ENCODE peak calls at places on chromosome 5, in seven cellular contexts. B is progenitor cell of endocrine pancreas, M is cardiac muscle cell, A is psoas muscle, V is suprapubic skin, Q is HCT116, F is GM10248. W is an unnamed sample.
A peak's percentile ranks its signal among the peaks of the same experiment; 100 is the strongest.

GRCh38 chr5:169745441-169746146 is 108.5 kb downstream of the DOCK2 start:
- DNase-seq in B (no peak), M (peak; percentile 80), A (no peak), V (no peak), Q (no peak), F (no peak), W (no peak)

GRCh38 chr5:108141676-108142075 is 240.2 kb downstream of the FBXL17 start:
- DNase-seq in B (no peak), M (no peak), A (no peak), V (no peak), Q (no peak), F (peak; percentile 12), W (no peak)

GRCh38 chr5:126527892-126528291 is 67.1 kb downstream of the ALDH7A1 start:
- DNase-seq in B (no peak), M (no peak), A (no peak), V (no peak), Q (no peak), F (no peak), W (no peak)

GRCh38 chr5:151085517-151086031 is 4.7 kb upstream of the TNIP1 start:
- DNase-seq in B (no peak), M (peak; percentile 44), A (peak; percentile 71), V (peak; percentile 82), Q (no peak), F (no peak), W (no peak)

GRCh38 chr5:1164696-1165630 is 36.4 kb upstream of the SLC6A19 start:
- DNase-seq in B (no peak), M (no peak), A (no peak), V (no peak), Q (no peak), F (no peak), W (no peak)

GRCh38 chr5:17218353-17219005 is 1.0 kb downstream of the BASP1 start:
- DNase-seq in B (peak; percentile 15), M (peak; percentile 67), A (peak; percentile 48), V (peak; percentile 75), Q (no peak), F (peak; percentile 36), W (no peak)

GRCh38 chr5:133240425-133241091 is 188.7 kb downstream of the HSPA4 start:
- DNase-seq in B (no peak), M (no peak), A (no peak), V (no peak), Q (peak; percentile 90), F (peak; percentile 80), W (no peak)

GRCh38 chr5:143030349-143030748 is 260.2 kb downstream of the ARHGAP26 start:
- DNase-seq in B (no peak), M (no peak), A (no peak), V (no peak), Q (no peak), F (no peak), W (no peak)

GRCh38 chr5:159905496-159905895 is 10.8 kb upstream of the ADRA1B start:
- DNase-seq in B (no peak), M (no peak), A (no peak), V (no peak), Q (peak; percentile 92), F (no peak), W (no peak)

GRCh38 chr5:41057231-41057630 is 13.9 kb downstream of the MROH2B start:
- DNase-seq in B (no peak), M (no peak), A (no peak), V (no peak), Q (no peak), F (no peak), W (no peak)

GRCh38 chr5:135335031-135335828 is 63.8 kb downstream of the MACROH2A1 start:
- DNase-seq in B (no peak), M (no peak), A (no peak), V (no peak), Q (no peak), F (no peak), W (no peak)

GRCh38 chr5:116938488-116938887 is 363.9 kb upstream of the SEMA6A start:
- DNase-seq in B (no peak), M (peak; percentile 28), A (no peak), V (no peak), Q (no peak), F (no peak), W (no peak)

GRCh38 chr5:115559524-115559923 is 14.9 kb upstream of the FEM1C start:
- DNase-seq in B (no peak), M (no peak), A (no peak), V (no peak), Q (no peak), F (no peak), W (no peak)

GRCh38 chr5:143968071-143968878 is 156.3 kb downstream of the HMHB1 start:
- DNase-seq in B (no peak), M (peak; percentile 7), A (no peak), V (no peak), Q (peak; percentile 22), F (peak; percentile 37), W (no peak)

GRCh38 chr5:143976055-143976454 is 164.1 kb downstream of the HMHB1 start:
- DNase-seq in B (no peak), M (no peak), A (no peak), V (no peak), Q (no peak), F (no peak), W (no peak)

GRCh38 chr5:1893754-1894153 is 11.0 kb upstream of the IRX4 start:
- DNase-seq in B (no peak), M (no peak), A (peak; percentile 4), V (no peak), Q (no peak), F (no peak), W (no peak)

GRCh38 chr5:14595189-14595588 is 13.6 kb downstream of the OTULINL start:
- DNase-seq in B (no peak), M (no peak), A (no peak), V (no peak), Q (no peak), F (peak; percentile 64), W (no peak)

GRCh38 chr5:134426362-134426761 is 14.7 kb upstream of the CDKN2AIPNL start:
- DNase-seq in B (no peak), M (no peak), A (peak; percentile 20), V (no peak), Q (no peak), F (no peak), W (no peak)

DNA sequence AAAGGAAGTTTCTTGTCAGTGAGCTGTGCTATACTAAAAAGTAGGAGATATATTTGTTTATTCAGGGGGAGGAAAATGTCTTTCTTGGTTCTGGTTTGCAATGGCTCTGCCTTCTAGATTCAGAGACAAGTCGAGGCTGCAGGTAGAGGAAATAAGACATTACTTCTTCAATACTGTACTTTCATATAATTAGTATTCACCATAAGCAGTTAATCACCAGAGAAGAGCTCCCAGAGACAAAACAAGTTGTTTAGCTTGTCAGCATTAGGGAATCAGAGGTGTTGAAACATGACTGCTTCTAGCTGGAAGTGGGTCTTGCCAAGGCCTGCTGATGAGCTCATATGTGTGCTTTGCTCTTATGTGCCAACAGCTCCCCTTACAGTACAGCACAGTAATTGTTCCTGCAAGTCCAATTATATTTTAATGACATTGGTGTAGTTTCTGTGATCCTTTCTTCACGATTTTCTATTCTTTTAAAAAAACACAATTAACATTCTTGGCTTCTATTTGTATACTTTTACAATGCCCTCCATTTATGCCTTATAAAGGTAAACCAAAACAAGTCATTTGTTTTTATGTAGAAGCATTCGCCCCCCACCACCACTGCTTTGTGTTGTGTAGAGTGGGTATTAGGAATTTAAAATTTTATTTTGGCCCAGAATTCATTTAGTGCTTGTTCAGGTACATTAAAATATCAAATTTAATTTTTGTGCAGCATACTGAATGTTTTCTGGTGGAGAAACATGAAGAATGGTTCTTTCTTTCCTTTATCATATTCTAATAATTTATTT is 112.2 kb downstream of the RPS23 start:
- DNase-seq in B (no peak), M (peak; percentile 82), A (peak; percentile 83), V (peak; percentile 79), Q (peak; percentile 59), F (peak; percentile 29), W (no peak)
- TF ChIP-seq CTCF in B (peak; percentile 73), M (peak; percentile 76), A (peak; percentile 71), V (peak; percentile 67), Q (peak; percentile 51), F (peak; percentile 81), W (peak; percentile 58)

GRCh38 chr5:147575598-147575997 is 65.7 kb upstream of the DPYSL3 start:
- DNase-seq in B (no peak), M (no peak), A (no peak), V (no peak), Q (no peak), F (no peak), W (no peak)

GRCh38 chr5:147576646-147577535 is 67.0 kb upstream of the DPYSL3 start:
- DNase-seq in B (peak; percentile 50), M (peak; percentile 52), A (peak; percentile 78), V (no peak), Q (no peak), F (peak; percentile 33), W (no peak)

GRCh38 chr5:147573171-147573570 is 63.3 kb upstream of the DPYSL3 start:
- DNase-seq in B (no peak), M (no peak), A (no peak), V (no peak), Q (no peak), F (no peak), W (no peak)

GRCh38 chr5:147578228-147579024 is 68.6 kb upstream of the DPYSL3 start:
- DNase-seq in B (no peak), M (peak; percentile 63), A (no peak), V (no peak), Q (peak; percentile 41), F (no peak), W (no peak)
- TF ChIP-seq CTCF in B (peak; percentile 76), M (peak; percentile 67), A (peak; percentile 58), V (peak; percentile 44), Q (peak; percentile 52), F (peak; percentile 25), W (no peak)

DNA sequence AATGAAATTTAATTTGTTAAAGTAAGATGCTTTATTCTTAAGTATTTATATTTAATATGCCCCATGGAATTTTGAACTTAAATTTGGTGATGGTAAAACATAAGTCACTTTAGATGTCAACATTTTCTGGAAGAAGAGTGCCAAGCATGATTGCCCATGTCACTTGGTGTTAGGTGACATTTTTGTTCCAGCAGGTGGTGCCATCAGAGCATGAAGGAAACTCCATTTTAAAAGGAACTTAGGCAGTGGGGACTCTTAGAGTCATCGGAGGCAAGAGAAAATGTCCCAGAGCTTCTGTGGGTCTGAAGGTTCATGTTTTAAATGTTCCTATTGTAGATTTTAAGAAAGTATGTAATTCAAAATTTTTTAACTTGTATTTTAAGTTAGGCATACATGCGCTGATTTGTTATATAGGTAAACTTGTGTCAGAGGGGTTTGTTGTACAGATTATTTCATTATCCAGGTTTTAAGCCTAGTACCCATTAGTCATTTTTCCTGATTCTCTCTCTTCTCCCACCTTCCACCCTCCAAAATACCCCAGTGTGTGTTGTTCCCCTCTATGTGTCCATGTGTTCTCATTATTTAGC is 789.3 kb downstream of the SEMA5A start:
- DNase-seq in B (no peak), M (peak; percentile 48), A (no peak), V (no peak), Q (no peak), F (peak; percentile 14), W (no peak)
- TF ChIP-seq CTCF in B (peak; percentile 62), M (peak; percentile 55), A (no peak), V (peak; percentile 23), Q (no peak), F (peak; percentile 49), W (no peak)

DNA sequence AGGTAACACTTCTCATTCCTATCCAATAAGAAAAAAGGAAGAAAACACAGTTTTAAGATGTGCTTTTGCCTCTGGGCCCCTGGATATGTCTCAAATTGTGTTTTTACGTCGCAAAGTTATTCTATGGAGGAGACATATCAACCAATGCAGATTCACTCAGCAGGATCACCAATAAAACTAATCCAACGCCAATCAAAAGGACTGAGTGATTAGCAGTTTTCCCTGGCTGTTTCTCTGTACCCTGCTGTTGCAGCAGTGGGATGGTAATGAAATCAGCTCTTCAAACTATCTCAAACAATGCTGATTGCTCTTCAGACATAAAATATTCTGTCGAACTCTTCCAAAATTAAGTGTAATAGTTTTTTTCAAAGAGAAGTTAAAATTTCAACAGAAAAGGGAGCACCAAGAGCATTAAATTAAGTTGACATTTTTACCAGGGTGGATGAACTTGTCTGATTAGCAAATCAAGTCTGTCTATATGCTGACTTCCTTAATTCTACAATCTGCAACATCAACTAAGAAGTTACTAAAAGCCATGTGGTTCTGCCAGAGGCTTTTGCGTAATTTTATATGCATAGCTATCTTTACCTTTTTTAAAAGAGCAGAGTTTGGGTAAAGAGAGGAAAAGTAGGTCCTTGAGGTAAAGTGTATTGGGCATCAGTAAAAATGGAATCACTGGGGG is 9.7 kb upstream of the HK3 start:
- DNase-seq in B (no peak), M (no peak), A (no peak), V (no peak), Q (no peak), F (no peak), W (no peak)
- TF ChIP-seq CTCF in B (no peak), M (no peak), A (no peak), V (no peak), Q (no peak), F (no peak), W (no peak)